ENCODE peak calls at places on chromosomes 6 and 20, in five cellular contexts. One of them, this sample, is unnamed.

GRCh38 chr20:63890616-63891015 is 4.3 kb upstream of the DNAJC5 start:
- DNase-seq in NCI-H510A treated with DMSO at 0.1 percent for 48 hours: no peak
- DNase-seq in astrocyte of the spinal cord: no peak
- DNase-seq in heart left ventricle: no peak
- DNase-seq in astrocyte of the cerebellum: no peak
- DNase-seq in this sample: no peak

GRCh38 chr20:21511850-21512633 is 1.8 kb downstream of the NKX2-2 start:
- DNase-seq in NCI-H510A treated with DMSO at 0.1 percent for 48 hours: no peak
- DNase-seq in astrocyte of the spinal cord: no peak
- DNase-seq in heart left ventricle: peak
- DNase-seq in astrocyte of the cerebellum: no peak
- DNase-seq in this sample: no peak

GRCh38 chr20:45337367-45338120 is 10.7 kb downstream of the SDC4 start:
- DNase-seq in NCI-H510A treated with DMSO at 0.1 percent for 48 hours: no peak
- DNase-seq in heart left ventricle: peak
- DNase-seq in astrocyte of the cerebellum: peak
- DNase-seq in astrocyte of the spinal cord: peak
- DNase-seq in this sample: no peak

GRCh38 chr6:170248111-170248805 is 42.6 kb downstream of the DLL1 start:
- DNase-seq in heart left ventricle: no peak
- DNase-seq in astrocyte of the spinal cord: no peak
- DNase-seq in astrocyte of the cerebellum: no peak
- DNase-seq in NCI-H510A treated with DMSO at 0.1 percent for 48 hours: no peak
- DNase-seq in this sample: no peak

GRCh38 chr20:54172856-54173652 is 732 bp downstream of the CYP24A1 start:
- DNase-seq in heart left ventricle: no peak
- DNase-seq in astrocyte of the cerebellum: no peak
- DNase-seq in NCI-H510A treated with DMSO at 0.1 percent for 48 hours: no peak
- DNase-seq in astrocyte of the spinal cord: peak
- DNase-seq in this sample: no peak

GRCh38 chr6:137764464-137764863 is 102.6 kb upstream of the TNFAIP3 start:
- DNase-seq in heart left ventricle: no peak
- DNase-seq in astrocyte of the cerebellum: peak
- DNase-seq in astrocyte of the spinal cord: peak
- DNase-seq in NCI-H510A treated with DMSO at 0.1 percent for 48 hours: no peak
- DNase-seq in this sample: no peak

GRCh38 chr20:1434571-1435336 is 31.9 kb downstream of the NSFL1C start:
- DNase-seq in NCI-H510A treated with DMSO at 0.1 percent for 48 hours: peak
- DNase-seq in astrocyte of the spinal cord: peak
- DNase-seq in heart left ventricle: no peak
- DNase-seq in astrocyte of the cerebellum: peak
- DNase-seq in this sample: no peak

GRCh38 chr6:84728602-84729001 is 35.8 kb downstream of the TBX18 start:
- DNase-seq in NCI-H510A treated with DMSO at 0.1 percent for 48 hours: no peak
- DNase-seq in astrocyte of the cerebellum: no peak
- DNase-seq in heart left ventricle: no peak
- DNase-seq in astrocyte of the spinal cord: peak
- DNase-seq in this sample: no peak

GRCh38 chr20:62087632-62088031 is 22.0 kb upstream of the TAF4 start:
- DNase-seq in astrocyte of the cerebellum: no peak
- DNase-seq in NCI-H510A treated with DMSO at 0.1 percent for 48 hours: no peak
- DNase-seq in heart left ventricle: no peak
- DNase-seq in astrocyte of the spinal cord: no peak
- DNase-seq in this sample: no peak

GRCh38 chr6:14477559-14477958 is 360.0 kb downstream of the CD83 start:
- DNase-seq in astrocyte of the spinal cord: no peak
- DNase-seq in astrocyte of the cerebellum: no peak
- DNase-seq in heart left ventricle: no peak
- DNase-seq in NCI-H510A treated with DMSO at 0.1 percent for 48 hours: no peak
- DNase-seq in this sample: no peak

GRCh38 chr6:26017567-26017966 is 55.0 kb downstream of the TRIM38 start:
- DNase-seq in NCI-H510A treated with DMSO at 0.1 percent for 48 hours: no peak
- DNase-seq in astrocyte of the spinal cord: peak
- DNase-seq in heart left ventricle: peak
- DNase-seq in astrocyte of the cerebellum: no peak
- DNase-seq in this sample: peak